ENCODE peak calls at places on chromosomes 7 and 10, in eight cellular contexts. T is adrenal gland, C is iPS DF 6.9, Q is stomach, U is Caco-2, L is K562, A is mesendoderm, K is psoas muscle. R is an unnamed sample.

GRCh38 chr10:114634607-114634974 is 23.5 kb downstream of the ABLIM1 start:
- DNase-seq in T (peak; percentile 92), C (no peak), Q (no peak), U (peak; percentile 78), L (peak; percentile 31), A (peak; percentile 81), K (no peak), R (peak; percentile 68)

GRCh38 chr7:13778967-13779366 is 210.5 kb downstream of the ETV1 start:
- DNase-seq in T (no peak), C (no peak), Q (no peak), U (no peak), L (no peak), A (no peak), K (no peak), R (peak; percentile 75)

GRCh38 chr10:43623351-43623750 is 17.1 kb downstream of the ZNF485 start:
- DNase-seq in T (no peak), C (no peak), Q (no peak), U (no peak), L (no peak), A (no peak), K (no peak), R (no peak)

GRCh38 chr10:21978191-21978862 is 25.2 kb downstream of the DNAJC1 start:
- DNase-seq in T (no peak), C (no peak), Q (no peak), U (no peak), L (no peak), A (peak; percentile 39), K (no peak), R (no peak)

GRCh38 chr10:49457686-49458085 is 61.8 kb upstream of the DRGX start:
- DNase-seq in T (no peak), C (no peak), Q (no peak), U (no peak), L (no peak), A (no peak), K (no peak), R (no peak)

GRCh38 chr10:8969853-8970252 is 915.4 kb downstream of the GATA3 start:
- DNase-seq in T (no peak), C (no peak), Q (no peak), U (no peak), L (no peak), A (no peak), K (no peak), R (no peak)

GRCh38 chr7:55271069-55271468 is 94.1 kb upstream of the LANCL2 start:
- DNase-seq in T (no peak), C (no peak), Q (no peak), U (no peak), L (no peak), A (peak; percentile 21), K (no peak), R (no peak)

GRCh38 chr10:132900211-132900756 is 42.1 kb downstream of the CFAP46 start:
- DNase-seq in T (no peak), C (no peak), Q (no peak), U (no peak), L (no peak), A (no peak), K (peak; percentile 23), R (peak; percentile 44)

GRCh38 chr7:13111230-13111629 is 423.8 kb downstream of the ARL4A start:
- DNase-seq in T (no peak), C (no peak), Q (no peak), U (no peak), L (no peak), A (no peak), K (no peak), R (no peak)

GRCh38 chr10:133117688-133118071 is 30.0 kb downstream of the ADGRA1 start:
- DNase-seq in T (peak; percentile 75), C (no peak), Q (no peak), U (no peak), L (no peak), A (no peak), K (peak; percentile 92), R (no peak)

GRCh38 chr10:52488606-52489485 is 174.8 kb downstream of the DKK1 start:
- DNase-seq in T (no peak), C (no peak), Q (no peak), U (peak; percentile 69), L (peak; percentile 14), A (peak; percentile 23), K (no peak), R (no peak)

GRCh38 chr7:22639400-22639799 is 87.6 kb upstream of the IL6 start:
- DNase-seq in T (no peak), C (no peak), Q (no peak), U (no peak), L (no peak), A (no peak), K (no peak), R (no peak)

GRCh38 chr7:144256112-144256511 is 8.5 kb downstream of the OR2A7 start:
- DNase-seq in T (no peak), C (no peak), Q (no peak), U (no peak), L (no peak), A (peak; percentile 96), K (no peak), R (no peak)

GRCh38 chr7:128217972-128218652 is 23.0 kb upstream of the LEP start:
- DNase-seq in T (no peak), C (no peak), Q (no peak), U (no peak), L (peak; percentile 44), A (no peak), K (no peak), R (no peak)

GRCh38 chr10:89503633-89504345 is 31.6 kb downstream of the SLC16A12 start:
- DNase-seq in T (no peak), C (no peak), Q (no peak), U (no peak), L (no peak), A (no peak), K (no peak), R (no peak)

GRCh38 chr7:128032605-128033235 is 1.5 kb upstream of the LRRC4 start:
- DNase-seq in T (no peak), C (no peak), Q (no peak), U (no peak), L (no peak), A (peak; percentile 68), K (no peak), R (peak; percentile 69)

GRCh38 chr10:17061418-17061817 is 68.2 kb downstream of the CUBN start:
- DNase-seq in T (no peak), C (no peak), Q (no peak), U (no peak), L (peak; percentile 9), A (peak; percentile 34), K (no peak), R (no peak)

GRCh38 chr10:22320591-22321155 is at the start of gene BMI1:
- DNase-seq in T (peak; percentile 83), C (no peak), Q (peak; percentile 72), U (peak; percentile 90), L (peak; percentile 84), A (peak; percentile 73), K (peak; percentile 91), R (peak; percentile 87)

GRCh38 chr10:101879456-101880189 is 36.0 kb upstream of the KCNIP2 start:
- DNase-seq in T (no peak), C (no peak), Q (no peak), U (no peak), L (no peak), A (no peak), K (no peak), R (no peak)

GRCh38 chr10:110491346-110491745 is 6.4 kb upstream of the DUSP5 start:
- DNase-seq in T (no peak), C (no peak), Q (no peak), U (no peak), L (no peak), A (no peak), K (no peak), R (no peak)

GRCh38 chr10:119412244-119412750 is 130.2 kb downstream of the RGS10 start:
- DNase-seq in T (peak; percentile 77), C (no peak), Q (peak; percentile 74), U (no peak), L (no peak), A (no peak), K (peak; percentile 87), R (peak; percentile 90)

GRCh38 chr10:115933098-115933497 is 339.9 kb downstream of the GFRA1 start:
- DNase-seq in T (no peak), C (no peak), Q (no peak), U (no peak), L (no peak), A (no peak), K (no peak), R (no peak)
- H3K4me1 ChIP-seq in T (no peaks in the 10 kb centered on the region), C (no peaks in the 10 kb centered on the region), Q (no peaks in the 10 kb centered on the region), U (no peaks in the 10 kb centered on the region), L (no peaks in the 10 kb centered on the region), A (peaks cover 3% of the 10 kb centered on the region), K (no peaks in the 10 kb centered on the region), R (no peaks in the 10 kb centered on the region)

GRCh38 chr10:75228278-75228677 is 7.5 kb downstream of the COMTD1 start:
- DNase-seq in T (no peak), C (no peak), Q (peak; percentile 23), U (no peak), L (no peak), A (no peak), K (no peak), R (no peak)
- H3K4me1 ChIP-seq in T (peaks cover 57% of the 10 kb centered on the region), C (peaks cover 7% of the 10 kb centered on the region), Q (peaks cover 77% of the 10 kb centered on the region), U (peaks cover 72% of the 10 kb centered on the region), L (peaks cover under 1% of the 10 kb centered on the region), A (peaks cover 18% of the 10 kb centered on the region), K (peaks cover 70% of the 10 kb centered on the region), R (peaks cover 61% of the 10 kb centered on the region)

DNA sequence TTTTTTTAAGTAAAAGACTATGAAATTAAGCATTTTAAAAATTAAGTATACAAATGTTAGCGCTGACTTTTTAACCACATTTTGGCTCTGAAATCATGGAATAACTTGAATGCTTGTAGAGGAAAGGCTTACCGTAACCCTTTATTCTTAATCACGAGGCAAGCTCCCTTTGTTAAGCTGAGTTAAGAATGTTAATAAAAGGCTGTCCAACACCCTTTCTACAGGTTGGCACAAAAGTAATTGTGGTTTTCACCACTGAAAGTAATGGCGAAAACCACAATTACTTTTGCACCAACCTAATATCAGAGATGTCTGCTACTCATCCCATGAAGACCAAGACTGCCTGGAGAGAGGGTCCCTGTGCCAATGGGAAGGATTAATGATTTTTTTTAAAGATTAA is 70.6 kb downstream of the STK17A start:
- DNase-seq in T (no peak), C (no peak), Q (no peak), U (no peak), L (no peak), A (no peak), K (no peak), R (no peak)
- H3K4me1 ChIP-seq in T (peaks cover 34% of the 10 kb centered on the region), C (peaks cover 1% of the 10 kb centered on the region), Q (peaks cover 47% of the 10 kb centered on the region), U (no peaks in the 10 kb centered on the region), L (no peaks in the 10 kb centered on the region), A (peaks cover 3% of the 10 kb centered on the region), K (peaks cover 33% of the 10 kb centered on the region), R (peaks cover 32% of the 10 kb centered on the region)

DNA sequence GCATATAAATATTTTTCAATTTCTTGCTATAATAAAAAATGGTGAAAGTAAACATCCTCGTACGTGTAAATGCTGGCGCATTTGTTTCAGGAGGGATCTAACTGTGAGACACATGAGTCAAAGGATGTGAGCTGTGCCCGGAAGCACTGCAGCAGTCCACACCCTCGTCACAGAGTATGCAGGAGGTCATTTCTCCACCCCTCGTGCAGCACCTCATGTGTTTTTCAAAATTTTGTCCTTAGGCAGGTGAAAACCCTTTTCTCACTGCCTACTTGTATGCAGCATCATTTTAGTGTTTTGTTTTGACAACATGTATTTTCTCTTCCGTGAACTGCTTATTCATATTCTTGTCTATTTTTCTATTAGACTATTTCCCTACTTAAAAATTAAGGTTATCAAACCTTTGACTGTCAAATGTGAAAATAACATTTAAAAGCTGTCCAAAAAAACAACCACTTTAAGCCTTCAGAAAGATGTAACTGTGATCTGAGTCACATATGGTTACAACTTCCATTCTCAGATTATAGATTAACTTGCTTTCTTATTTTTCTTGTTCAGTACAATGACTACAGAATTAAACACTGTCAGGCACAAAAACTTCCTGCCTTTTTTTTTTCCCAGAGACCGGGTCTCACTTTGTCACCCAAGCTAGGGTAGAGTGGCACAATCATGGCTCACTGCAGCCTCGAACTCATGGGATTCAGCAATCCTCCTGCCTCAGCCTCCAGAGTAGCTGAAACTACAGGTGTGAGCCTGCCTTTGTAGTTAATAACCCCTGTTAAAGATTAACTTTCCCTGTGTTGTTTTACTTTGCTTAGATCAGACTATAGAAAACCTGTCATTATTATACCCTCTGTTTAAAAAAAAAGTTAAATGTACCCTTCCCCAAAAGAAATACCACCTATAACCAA is 163.0 kb downstream of the AVL9 start:
- DNase-seq in T (no peak), C (no peak), Q (no peak), U (no peak), L (peak; percentile 12), A (no peak), K (no peak), R (no peak)
- H3K4me1 ChIP-seq in T (no peaks in the 10 kb centered on the region), C (no peaks in the 10 kb centered on the region), Q (no peaks in the 10 kb centered on the region), U (no peaks in the 10 kb centered on the region), L (peaks cover 4% of the 10 kb centered on the region), A (no peaks in the 10 kb centered on the region), K (no peaks in the 10 kb centered on the region), R (no peaks in the 10 kb centered on the region)